ENCODE peak calls at places on chromosomes 3 and 15, in five cellular contexts. T, M, R, K and S are unnamed samples.

GRCh38 chr3:37910666-37911400 is 49.2 kb downstream of the CTDSPL start:
- DNase-seq in M (no peak), R (no peak), K (no peak), T (no peak), S (no peak)

GRCh38 chr3:155870945-155871745 is 695 bp downstream of the GMPS start:
- DNase-seq in R (peak), M (peak), T (peak), K (peak), S (peak)

GRCh38 chr3:11570789-11571495 is 72.8 kb downstream of the VGLL4 start:
- DNase-seq in M (peak), T (no peak), K (peak), R (peak), S (peak)

GRCh38 chr15:43006991-43007390 is 86.4 kb upstream of the TTBK2 start:
- DNase-seq in R (no peak), M (no peak), K (no peak), T (no peak), S (no peak)

GRCh38 chr3:156180077-156180476 is 59.7 kb downstream of the KCNAB1 start:
- DNase-seq in R (peak), M (no peak), K (no peak), T (no peak), S (peak)

GRCh38 chr3:169686278-169686677 is 22.8 kb upstream of the MECOM start:
- DNase-seq in R (no peak), K (no peak), T (no peak), M (no peak), S (no peak)

GRCh38 chr3:15512173-15512572 is 9.3 kb downstream of the COLQ start:
- DNase-seq in K (peak), R (peak), T (no peak), M (no peak), S (no peak)

GRCh38 chr15:37837276-37837675 is 97.2 kb upstream of the TMCO5A start:
- DNase-seq in K (no peak), T (no peak), R (peak), M (no peak), S (peak)

GRCh38 chr3:128491071-128491899 is 1.7 kb downstream of the GATA2 start:
- DNase-seq in K (peak), M (peak), R (no peak), T (peak), S (no peak)

GRCh38 chr15:42737529-42738328 is 801 bp upstream of the CDAN1 start:
- DNase-seq in T (no peak), K (no peak), R (peak), M (no peak), S (peak)

GRCh38 chr15:49438970-49439631 is 16.1 kb downstream of the FGF7 start:
- DNase-seq in M (peak), R (no peak), T (no peak), K (peak), S (no peak)

GRCh38 chr3:131975047-131975446 is 59.8 kb downstream of the CPNE4 start:
- DNase-seq in T (no peak), M (no peak), K (no peak), R (no peak), S (no peak)

GRCh38 chr3:141797167-141797773 is 34.1 kb downstream of the GRK7 start:
- DNase-seq in R (peak), K (peak), T (peak), M (peak), S (peak)

GRCh38 chr3:9727743-9728142 is 3.8 kb upstream of the BRPF1 start:
- DNase-seq in R (peak), M (no peak), K (no peak), T (no peak), S (peak)

GRCh38 chr15:90173372-90173771 is 27.8 kb upstream of the SEMA4B start:
- DNase-seq in R (no peak), M (no peak), T (no peak), K (no peak), S (no peak)

GRCh38 chr15:78889000-78889399 is 16.3 kb downstream of the MORF4L1 start:
- DNase-seq in T (no peak), R (no peak), K (no peak), M (no peak), S (no peak)

GRCh38 chr3:4099607-4100006 is 203.6 kb upstream of the SETMAR start:
- DNase-seq in T (no peak), K (no peak), R (no peak), M (no peak), S (no peak)

GRCh38 chr3:152508705-152509104 is 240.0 kb downstream of the MBNL1 start:
- DNase-seq in R (peak), M (no peak), K (no peak), T (no peak), S (peak)

GRCh38 chr3:20145874-20146273 is 40.1 kb downstream of the SGO1 start:
- DNase-seq in R (no peak), M (no peak), K (no peak), T (no peak), S (no peak)

GRCh38 chr3:121562148-121562547 is 5.6 kb upstream of the ARGFX start:
- DNase-seq in K (no peak), T (no peak), M (no peak), R (no peak), S (no peak)

GRCh38 chr3:69063636-69064035 is 11.5 kb upstream of the TMF1 start:
- DNase-seq in M (no peak), T (no peak), R (no peak), K (no peak), S (no peak)

GRCh38 chr3:48467110-48467454 is 20.5 kb downstream of the ATRIP start:
- DNase-seq in M (no peak), R (no peak), K (no peak), T (no peak), S (no peak)

GRCh38 chr3:184183679-184184078 is 2.3 kb upstream of the ABCF3 start:
- DNase-seq in M (no peak), R (no peak), T (no peak), K (no peak), S (no peak)

GRCh38 chr3:61724183-61724582 is 162.8 kb downstream of the PTPRG start:
- DNase-seq in M (no peak), K (no peak), T (no peak), R (no peak), S (no peak)

GRCh38 chr3:52055537-52056351 is 627 bp downstream of the DUSP7 start:
- DNase-seq in R (peak), K (no peak), M (peak), T (peak), S (peak)

GRCh38 chr15:24772709-24773373 is 97.3 kb downstream of the NPAP1 start:
- DNase-seq in K (peak), M (peak), T (peak), R (peak), S (peak)

GRCh38 chr3:187809979-187810568 is 64.8 kb upstream of the BCL6 start:
- DNase-seq in R (no peak), M (no peak), K (no peak), T (no peak), S (no peak)

GRCh38 chr3:5187152-5187919 is at the start of gene EDEM1:
- DNase-seq in R (peak), T (peak), K (peak), M (peak), S (peak)

GRCh38 chr3:13687409-13687989 is 138.6 kb downstream of the FBLN2 start:
- DNase-seq in K (peak), R (no peak), M (no peak), T (no peak), S (no peak)

GRCh38 chr3:124429129-124429815 is 301.0 kb upstream of the UMPS start:
- DNase-seq in K (no peak), T (no peak), M (no peak), R (peak), S (peak)

GRCh38 chr3:180280601-180281000 is 243.9 kb upstream of the PEX5L start:
- DNase-seq in T (no peak), R (peak), K (no peak), M (no peak), S (peak)

GRCh38 chr15:77510066-77511044 is 89.7 kb downstream of the HMG20A start:
- DNase-seq in K (no peak), M (no peak), R (no peak), T (no peak), S (no peak)

GRCh38 chr3:178826437-178827010 is 245.1 kb downstream of the ZMAT3 start:
- DNase-seq in T (no peak), R (no peak), K (no peak), M (no peak), S (no peak)

GRCh38 chr3:178822722-178823121 is 248.9 kb downstream of the ZMAT3 start:
- DNase-seq in K (no peak), T (no peak), R (no peak), M (no peak), S (no peak)

GRCh38 chr3:178823140-178823539 is 248.5 kb downstream of the ZMAT3 start:
- DNase-seq in R (no peak), K (no peak), T (no peak), M (no peak), S (no peak)

GRCh38 chr3:178823556-178824229 is 247.9 kb downstream of the ZMAT3 start:
- DNase-seq in M (no peak), T (no peak), K (no peak), R (peak), S (peak)
- TF ChIP-seq CTCF in M (no peak), T (no peak), K (no peak), R (no peak), S (no peak)

DNA sequence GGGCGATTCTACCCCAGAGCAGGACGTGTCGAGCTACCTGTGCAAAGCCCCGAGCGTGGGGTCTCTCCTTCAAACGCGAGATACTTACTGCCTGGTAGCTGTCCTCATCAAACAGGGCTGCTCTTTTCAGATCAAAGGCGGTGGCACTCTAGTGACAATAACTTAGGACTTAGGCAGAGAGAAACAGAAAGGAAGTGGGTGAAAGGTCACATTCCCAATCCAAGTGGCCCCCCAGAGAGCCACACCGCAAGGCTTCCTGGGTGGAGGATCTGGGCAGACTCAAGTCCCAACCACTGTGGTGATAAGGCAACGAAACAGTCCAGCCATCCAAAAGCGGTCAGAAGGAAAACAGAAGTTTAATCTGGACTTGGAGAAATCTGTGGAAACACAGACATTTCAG is 227.2 kb downstream of the ADAMTS17 start:
- DNase-seq in R (peak), M (peak), T (no peak), K (no peak), S (peak)
- H3K4me3 ChIP-seq in R (peak), M (no peak), T (no peak), K (peak), S (peak)

DNA sequence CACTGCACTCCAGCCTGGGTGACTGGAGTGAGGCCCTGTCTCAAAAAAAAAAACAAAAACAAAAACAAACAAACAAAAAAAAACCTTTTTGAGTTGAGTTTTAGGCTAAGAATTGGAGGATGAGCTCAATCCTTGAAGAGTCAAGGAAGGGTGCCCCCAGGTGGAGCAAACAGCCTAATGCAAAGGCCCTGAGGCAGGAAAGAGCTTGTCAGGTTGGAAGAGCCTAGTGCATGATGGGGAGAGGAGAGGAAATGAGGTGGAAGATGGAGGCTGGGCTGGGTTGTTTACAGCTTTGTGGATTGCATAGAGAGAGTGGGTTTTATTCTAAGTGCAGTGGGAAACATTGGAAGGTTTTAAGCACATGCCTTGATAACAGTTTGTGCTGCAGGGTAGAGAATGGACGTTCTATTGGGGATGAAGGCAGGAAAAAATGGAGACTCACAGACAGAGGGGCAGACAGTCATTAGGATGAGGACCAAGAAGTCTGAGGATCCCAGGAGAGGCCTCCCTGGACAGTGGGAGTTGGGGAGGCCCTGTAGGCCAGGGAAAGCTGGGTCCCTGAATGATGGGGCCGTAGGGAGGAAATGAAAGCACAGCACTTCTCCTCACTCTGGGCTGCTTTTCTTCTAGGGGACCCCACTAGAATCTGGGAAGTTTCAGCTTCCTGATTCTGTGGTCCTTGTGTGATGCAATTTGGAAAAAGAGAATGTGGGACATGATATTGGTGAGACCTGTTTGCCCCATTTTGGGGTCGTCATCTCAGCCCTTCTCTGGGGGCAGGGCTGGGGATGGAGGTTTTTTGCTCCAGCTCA is 1.9 kb upstream of the SNX22 start:
- DNase-seq in K (no peak), T (no peak), M (peak), R (peak), S (peak)
- TF ChIP-seq CTCF in K (no peak), T (no peak), M (no peak), R (peak), S (peak)

DNA sequence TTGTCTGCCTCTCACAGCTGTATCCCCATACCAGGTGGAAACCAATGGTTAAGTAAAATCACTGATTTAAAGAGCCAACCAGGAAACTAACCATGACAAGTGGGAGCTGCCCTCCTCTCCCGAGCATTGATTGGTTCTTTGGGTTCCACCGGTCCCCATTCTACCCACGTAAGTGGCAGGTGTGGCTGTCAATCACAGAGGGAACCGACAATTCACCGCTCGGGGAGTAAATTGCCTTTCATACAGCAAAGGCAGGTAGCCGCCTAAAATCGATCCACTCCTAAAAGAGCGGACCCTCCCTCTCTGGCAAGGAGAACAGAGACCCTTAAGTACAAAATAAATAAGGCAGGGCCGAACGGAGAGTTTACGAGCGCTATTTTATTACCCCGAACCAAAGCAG is 1.2 kb downstream of the ERC2 start:
- DNase-seq in K (peak), R (peak), M (peak), T (peak), S (peak)
- H3K4me3 ChIP-seq in K (peak), R (no peak), M (peak), T (no peak), S (no peak)

GRCh38 chr3:27728195-27729087 is 6.3 kb upstream of the EOMES start:
- DNase-seq in K (no peak), T (no peak), R (peak), M (no peak), S (no peak)
- TF ChIP-seq CTCF in K (no peak), T (no peak), R (peak), M (no peak), S (peak)

GRCh38 chr3:22371592-22372291 is 620.7 kb upstream of the ZNF385D start:
- DNase-seq in T (no peak), R (no peak), K (no peak), M (no peak), S (no peak)
- H3K4me3 ChIP-seq in T (no peak), R (no peak), K (peak), M (peak), S (peak)

GRCh38 chr15:58933311-58934113 is at the start of gene SLTM:
- DNase-seq in K (peak), T (peak), M (peak), R (peak), S (peak)
- TF ChIP-seq CTCF in K (peak), T (peak), M (peak), R (peak), S (peak)

GRCh38 chr3:89104499-89104898 is 2.9 kb upstream of the EPHA3 start:
- DNase-seq in M (no peak), T (no peak), R (no peak), K (no peak), S (no peak)
- H3K4me3 ChIP-seq in M (no peak), T (no peak), R (no peak), K (no peak), S (no peak)

DNA sequence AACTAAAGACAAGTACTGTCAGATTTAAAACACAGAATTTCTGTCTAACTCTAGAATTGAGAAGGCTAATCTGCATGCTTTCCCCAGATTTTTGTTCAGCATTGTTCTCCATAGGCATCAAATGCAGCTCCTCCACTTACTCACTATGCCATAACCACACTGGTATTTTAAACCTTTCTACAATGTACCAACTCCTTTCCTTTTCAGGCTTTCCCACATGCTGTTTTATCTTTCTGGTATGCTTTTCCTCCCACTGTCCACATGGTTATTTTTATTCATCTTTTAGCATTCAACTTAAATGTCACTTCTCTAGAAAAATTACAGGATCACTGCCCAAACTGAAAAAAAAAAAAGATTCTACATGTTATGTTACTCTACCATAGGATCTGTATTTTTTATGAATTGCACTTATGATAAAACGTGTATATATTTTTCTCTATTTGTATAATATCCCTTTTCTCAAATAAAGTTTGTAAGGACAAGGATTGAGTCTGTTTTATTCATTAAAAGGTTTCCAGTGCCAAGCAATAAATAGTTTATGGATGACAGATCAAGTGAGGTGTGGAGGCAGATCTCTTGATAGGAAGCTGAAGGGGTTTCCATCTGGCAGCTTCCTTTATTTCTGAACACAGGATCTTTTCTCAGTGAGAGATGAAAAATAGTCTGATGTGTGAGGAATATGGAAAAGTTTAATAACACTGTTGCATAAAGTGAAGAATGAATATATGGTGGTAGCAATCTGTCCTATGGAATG is 1064.5 kb downstream of the ZPLD1 start:
- DNase-seq in R (peak), T (no peak), M (no peak), K (no peak), S (peak)
- TF ChIP-seq CTCF in R (no peak), T (no peak), M (no peak), K (no peak), S (no peak)